ENCODE peak calls at places on chromosomes 2 and 18, in seven cellular contexts. N is BE2C; B is GM12891; Q is activated CD8-positive, alpha-beta T cell treated with anti-CD3 and anti-CD28 coated beads for 36 hours; L is GM19239; I is activated CD4-positive, alpha-beta T cell treated with anti-CD3 and anti-CD28 coated beads for 36 hours; M is G401. J is an unnamed sample.

GRCh38 chr2:215028231-215028630 is 110.2 kb downstream of the ABCA12 start:
- DNase-seq in B (no peak), M (no peak), Q (no peak), L (no peak), N (no peak), I (no peak), J (no peak)

GRCh38 chr18:46481048-46481846 is 175.8 kb downstream of the LOXHD1 start:
- DNase-seq in B (peak), I (peak), L (peak), M (peak), N (peak), Q (peak), J (no peak)

GRCh38 chr2:88600038-88600465 is 27.2 kb downstream of the EIF2AK3 start:
- DNase-seq in N (peak), Q (peak), B (peak), M (peak), L (peak), I (peak), J (no peak)

GRCh38 chr18:43061816-43062215 is 53.7 kb downstream of the RIT2 start:
- DNase-seq in I (no peak), N (no peak), M (no peak), Q (no peak), L (no peak), B (no peak), J (no peak)

GRCh38 chr2:185757356-185757755 is 18.8 kb downstream of the FSIP2 start:
- DNase-seq in L (no peak), I (no peak), M (no peak), Q (no peak), N (no peak), B (no peak), J (no peak)

GRCh38 chr2:12928197-12928596 is 211.5 kb downstream of the TRIB2 start:
- DNase-seq in Q (peak), N (peak), L (no peak), M (no peak), I (peak), B (no peak), J (no peak)

GRCh38 chr2:234427081-234428058 is 69.5 kb downstream of the ARL4C start:
- DNase-seq in Q (peak), N (no peak), L (no peak), M (peak), I (peak), B (no peak), J (peak)

GRCh38 chr18:57980573-57981348 is 63.3 kb upstream of the NEDD4L start:
- DNase-seq in N (no peak), L (no peak), Q (no peak), B (no peak), M (no peak), I (no peak), J (no peak)

GRCh38 chr18:2146092-2146491 is 425.2 kb downstream of the METTL4 start:
- DNase-seq in L (no peak), N (no peak), M (no peak), I (no peak), B (no peak), Q (no peak), J (no peak)

GRCh38 chr2:112004246-112004645 is 50.8 kb upstream of the TMEM87B start:
- DNase-seq in B (peak), N (no peak), I (no peak), M (no peak), L (no peak), Q (no peak), J (no peak)

GRCh38 chr18:59623456-59624383 is 73.5 kb downstream of the CCBE1 start:
- DNase-seq in N (no peak), B (no peak), Q (no peak), L (no peak), I (no peak), M (no peak), J (no peak)

GRCh38 chr18:41905786-41906527 is 49.1 kb upstream of the PIK3C3 start:
- DNase-seq in B (no peak), N (no peak), M (no peak), I (no peak), L (no peak), Q (no peak), J (no peak)

GRCh38 chr2:2825516-2826208 is 494.6 kb upstream of the MYT1L start:
- DNase-seq in I (no peak), M (no peak), L (no peak), Q (no peak), B (no peak), N (no peak), J (peak)

GRCh38 chr2:28970464-28971160 is 10.5 kb upstream of the TOGARAM2 start:
- DNase-seq in B (no peak), I (no peak), N (peak), M (no peak), L (no peak), Q (no peak), J (no peak)

GRCh38 chr2:3706892-3707291 is 3.5 kb downstream of the DCDC2C start:
- DNase-seq in Q (no peak), M (no peak), B (no peak), L (no peak), N (no peak), I (no peak), J (no peak)

GRCh38 chr2:96143848-96144480 is 1.3 kb downstream of the DUSP2 start:
- DNase-seq in M (peak), L (peak), N (no peak), Q (peak), B (no peak), I (peak), J (no peak)

GRCh38 chr2:188675391-188676011 is 298.7 kb upstream of the COL3A1 start:
- DNase-seq in N (no peak), B (no peak), L (no peak), I (no peak), M (no peak), Q (no peak), J (no peak)

GRCh38 chr2:102592601-102593000 is 26.8 kb upstream of the SLC9A2 start:
- DNase-seq in N (no peak), M (no peak), L (no peak), Q (peak), B (no peak), I (peak), J (no peak)

GRCh38 chr2:237870754-237871651 is 11.6 kb downstream of the RAMP1 start:
- DNase-seq in B (no peak), I (no peak), N (peak), M (no peak), L (no peak), Q (no peak), J (peak)

GRCh38 chr18:58529714-58530354 is 99.1 kb downstream of the ALPK2 start:
- DNase-seq in L (no peak), B (no peak), N (peak), M (peak), I (peak), Q (peak), J (peak)

GRCh38 chr18:66655407-66655806 is 51.5 kb upstream of the CDH19 start:
- DNase-seq in Q (no peak), L (no peak), I (no peak), B (no peak), M (no peak), N (no peak), J (no peak)

GRCh38 chr2:37325625-37326071 is 1.0 kb upstream of the PRKD3 start:
- DNase-seq in I (no peak), Q (no peak), L (no peak), N (no peak), M (no peak), B (no peak), J (no peak)

GRCh38 chr2:29309090-29310054 is 194.2 kb downstream of the CLIP4 start:
- DNase-seq in L (peak), I (peak), Q (peak), N (peak), M (peak), B (peak), J (no peak)

GRCh38 chr2:8643238-8643995 is 38.4 kb upstream of the ID2 start:
- DNase-seq in M (no peak), Q (no peak), L (no peak), I (no peak), N (no peak), B (no peak), J (no peak)

GRCh38 chr18:8513249-8513648 is 96.0 kb upstream of the RAB12 start:
- DNase-seq in M (no peak), L (no peak), Q (no peak), B (no peak), N (no peak), I (no peak), J (no peak)

GRCh38 chr2:127634066-127634617 is 11.8 kb upstream of the GPR17 start:
- DNase-seq in M (no peak), I (no peak), N (peak), L (no peak), B (no peak), Q (no peak), J (no peak)

GRCh38 chr18:45270289-45270771 is 344.9 kb upstream of the SLC14A2 start:
- DNase-seq in I (no peak), M (no peak), B (no peak), L (no peak), Q (no peak), N (no peak), J (no peak)

GRCh38 chr2:20013061-20013721 is 723 bp upstream of the MATN3 start:
- DNase-seq in Q (no peak), B (no peak), L (no peak), N (no peak), M (no peak), I (no peak), J (no peak)

GRCh38 chr18:46253498-46253897 is 149.3 kb downstream of the HAUS1 start:
- DNase-seq in N (no peak), I (no peak), L (no peak), M (no peak), B (no peak), Q (no peak), J (no peak)

GRCh38 chr2:23658466-23658942 is 268.4 kb downstream of the ATAD2B start:
- DNase-seq in L (no peak), Q (peak), I (peak), N (no peak), M (no peak), B (peak), J (no peak)

GRCh38 chr2:85158559-85159273 is 25.5 kb downstream of the TCF7L1 start:
- DNase-seq in M (no peak), Q (no peak), I (no peak), B (no peak), L (no peak), N (peak), J (no peak)

GRCh38 chr18:44039216-44039615 is 641.5 kb upstream of the SETBP1 start:
- DNase-seq in N (no peak), B (no peak), I (no peak), Q (no peak), M (no peak), L (no peak), J (no peak)

GRCh38 chr18:31598021-31598805 is 6.5 kb downstream of the TTR start:
- DNase-seq in I (no peak), L (no peak), N (no peak), Q (no peak), B (no peak), M (peak), J (no peak)

GRCh38 chr18:22871809-22872525 is 61.2 kb upstream of the RBBP8 start:
- DNase-seq in N (peak), M (no peak), L (no peak), I (no peak), B (no peak), Q (no peak), J (no peak)

GRCh38 chr2:37800176-37800835 is 124.8 kb upstream of the RMDN2 start:
- DNase-seq in M (no peak), Q (no peak), B (no peak), L (no peak), I (no peak), N (no peak), J (no peak)

GRCh38 chr2:137924019-137924418 is 40.3 kb upstream of the HNMT start:
- DNase-seq in L (no peak), Q (no peak), N (no peak), I (no peak), B (no peak), M (no peak), J (no peak)

GRCh38 chr2:137168564-137168963 is 403.2 kb downstream of the THSD7B start:
- DNase-seq in L (no peak), B (no peak), Q (no peak), N (no peak), I (no peak), M (no peak), J (no peak)

GRCh38 chr2:118720866-118721265 is 126.6 kb downstream of the EN1 start:
- DNase-seq in Q (no peak), B (no peak), L (no peak), I (no peak), N (no peak), M (no peak), J (no peak)

GRCh38 chr18:26556573-26556972 is 8.2 kb upstream of the KCTD1 start:
- DNase-seq in M (no peak), Q (no peak), I (no peak), L (no peak), N (no peak), B (no peak), J (no peak)

GRCh38 chr2:37738266-37738885 is 66.9 kb upstream of the CDC42EP3 start:
- DNase-seq in N (no peak), I (no peak), M (no peak), B (no peak), L (no peak), Q (no peak), J (no peak)

J was measured in H1.